ENCODE peak calls at places on chromosomes 7 and 10, in eight cellular contexts. M is Right ventricle myocardium superior; C is B cell; B is activated CD8-positive, alpha-beta T cell treated with anti-CD3 and anti-CD28 coated beads for 36 hours; G is NCI-H748 treated with DMSO at 0.1 percent for 48 hours; F is mammary epithelial cell; W is amygdala; Z is HT1080. N is an unnamed sample.

GRCh38 chr10:101618871-101619270 is 30.8 kb downstream of the DPCD start:
- DNase-seq in W (no peak), M (no peak), Z (no peak), B (no peak), F (no peak), C (no peak), G (no peak), N (no peak)

GRCh38 chr10:97059006-97059871 is 126.5 kb downstream of the SLIT1 start:
- DNase-seq in Z (no peak), B (no peak), C (no peak), G (no peak), F (no peak), W (peak), M (no peak), N (no peak)

GRCh38 chr10:29609696-29610095 is 25.1 kb downstream of the SVIL start:
- DNase-seq in M (no peak), B (no peak), G (no peak), C (no peak), F (no peak), W (no peak), Z (no peak), N (no peak)

GRCh38 chr10:11875499-11876281 is 52.5 kb downstream of the PROSER2 start:
- DNase-seq in B (no peak), G (no peak), C (no peak), F (peak), Z (peak), W (no peak), M (peak), N (peak)

GRCh38 chr10:89979726-89980125 is 278.3 kb downstream of the KIF20B start:
- DNase-seq in F (no peak), M (no peak), G (no peak), C (no peak), B (no peak), Z (no peak), W (no peak), N (no peak)

GRCh38 chr10:29555746-29556481 is 78.9 kb downstream of the SVIL start:
- DNase-seq in M (no peak), C (no peak), F (peak), W (no peak), Z (no peak), G (no peak), B (no peak), N (peak)

GRCh38 chr7:94394399-94395140 is at the start of gene COL1A2:
- DNase-seq in B (peak), Z (no peak), G (no peak), C (peak), W (no peak), M (peak), F (no peak), N (peak)

GRCh38 chr7:155356323-155357105 is 58.8 kb downstream of the INSIG1 start:
- DNase-seq in G (peak), B (no peak), W (peak), F (peak), Z (no peak), M (no peak), C (no peak), N (peak)

GRCh38 chr7:90231304-90231703 is 13.7 kb upstream of the CFAP69 start:
- DNase-seq in M (no peak), Z (no peak), F (no peak), C (no peak), B (no peak), W (no peak), G (no peak), N (no peak)

GRCh38 chr10:13053794-13054462 is 46.0 kb upstream of the OPTN start:
- DNase-seq in C (no peak), G (no peak), F (no peak), Z (no peak), B (no peak), M (no peak), W (no peak), N (no peak)

GRCh38 chr7:107111196-107111595 is 57.6 kb upstream of the HBP1 start:
- DNase-seq in G (no peak), Z (no peak), B (no peak), C (no peak), M (no peak), W (no peak), F (no peak), N (peak)

GRCh38 chr10:89129850-89130396 is 77.2 kb downstream of the CH25H start:
- DNase-seq in F (peak), B (no peak), C (no peak), Z (peak), W (peak), M (peak), G (no peak), N (peak)

GRCh38 chr7:81687062-81687461 is 82.8 kb downstream of the HGF start:
- DNase-seq in M (no peak), C (no peak), F (no peak), B (no peak), Z (no peak), W (no peak), G (no peak), N (no peak)

GRCh38 chr10:34985146-34985545 is 105.0 kb downstream of the CUL2 start:
- DNase-seq in B (no peak), C (no peak), G (no peak), W (no peak), M (no peak), Z (no peak), F (no peak), N (no peak)

GRCh38 chr7:150421831-150422230 is 28.6 kb upstream of the GIMAP8 start:
- DNase-seq in F (no peak), G (no peak), Z (no peak), M (no peak), B (no peak), C (no peak), W (no peak), N (no peak)

GRCh38 chr7:25181537-25181936 is 46.7 kb downstream of the NPVF start:
- DNase-seq in Z (no peak), G (no peak), W (no peak), M (no peak), F (no peak), C (no peak), B (no peak), N (no peak)

GRCh38 chr7:131040467-131040932 is 287.2 kb upstream of the MKLN1 start:
- DNase-seq in Z (peak), B (peak), M (no peak), C (peak), G (peak), F (peak), W (peak), N (peak)

GRCh38 chr7:73851410-73852338 is 9.3 kb upstream of the TMEM270 start:
- DNase-seq in C (no peak), M (no peak), F (peak), Z (peak), B (peak), W (no peak), G (no peak), N (peak)

GRCh38 chr7:44767134-44767911 is 18.7 kb downstream of the ZMIZ2 start:
- DNase-seq in W (peak), M (no peak), B (no peak), G (no peak), F (no peak), C (no peak), Z (no peak), N (no peak)

GRCh38 chr7:150307904-150308303 is 15.3 kb upstream of the LRRC61 start:
- DNase-seq in C (no peak), M (no peak), F (no peak), G (no peak), W (no peak), B (no peak), Z (no peak), N (no peak)

GRCh38 chr7:23106491-23106800 is 861 bp downstream of the KLHL7 start:
- DNase-seq in M (no peak), Z (no peak), F (no peak), C (no peak), B (peak), G (peak), W (no peak), N (no peak)